ENCODE peak calls at places on chromosomes 6 and 20, in four cellular contexts. One of them, this sample, is unnamed.
A peak's percentile ranks its signal among the peaks of the same experiment; 100 is the strongest.

GRCh38 chr6:6234963-6235362 is 85.5 kb downstream of the F13A1 start:
- DNase-seq in GM12878: no peak
- DNase-seq in IMR-90: no peak
- DNase-seq in K562: no peak
- DNase-seq in this sample: no peak

GRCh38 chr6:158068893-158069799 is 87.5 kb downstream of the SYNJ2 start:
- DNase-seq in GM12878: no peak
- DNase-seq in IMR-90: peak; percentile 58
- DNase-seq in K562: peak; percentile 34
- DNase-seq in this sample: peak; percentile 84

GRCh38 chr20:54189630-54190029 is 15.8 kb upstream of the CYP24A1 start:
- DNase-seq in K562: no peak
- DNase-seq in GM12878: no peak
- DNase-seq in IMR-90: no peak
- DNase-seq in this sample: no peak

GRCh38 chr20:34129518-34130162 is 17.6 kb upstream of the EIF2S2 start:
- DNase-seq in IMR-90: peak; percentile 73
- DNase-seq in GM12878: peak; percentile 9
- DNase-seq in K562: peak; percentile 64
- DNase-seq in this sample: peak; percentile 78

GRCh38 chr20:47990507-47991132 is 205.3 kb upstream of the SULF2 start:
- DNase-seq in K562: no peak
- DNase-seq in IMR-90: no peak
- DNase-seq in GM12878: no peak
- DNase-seq in this sample: no peak

GRCh38 chr6:85494551-85495337 is 44.9 kb downstream of the NT5E start:
- DNase-seq in IMR-90: peak; percentile 66
- DNase-seq in K562: no peak
- DNase-seq in GM12878: no peak
- DNase-seq in this sample: no peak

GRCh38 chr20:38995536-38996044 is 33.4 kb downstream of the DHX35 start:
- DNase-seq in K562: peak; percentile 44
- DNase-seq in GM12878: no peak
- DNase-seq in IMR-90: no peak
- DNase-seq in this sample: no peak

GRCh38 chr6:15427360-15428070 is 181.6 kb downstream of the JARID2 start:
- DNase-seq in IMR-90: peak; percentile 62
- DNase-seq in GM12878: no peak
- DNase-seq in K562: no peak
- DNase-seq in this sample: peak; percentile 40

GRCh38 chr6:148146717-148147116 is 195.9 kb upstream of the SASH1 start:
- DNase-seq in K562: no peak
- DNase-seq in IMR-90: peak; percentile 36
- DNase-seq in GM12878: no peak
- DNase-seq in this sample: peak; percentile 95

GRCh38 chr6:166862287-166862977 is 93.9 kb downstream of the RNASET2 start:
- DNase-seq in GM12878: no peak
- DNase-seq in K562: no peak
- DNase-seq in IMR-90: no peak
- DNase-seq in this sample: no peak

GRCh38 chr6:14863896-14864850 is 381.7 kb upstream of the JARID2 start:
- DNase-seq in IMR-90: no peak
- DNase-seq in GM12878: no peak
- DNase-seq in K562: peak; percentile 48
- DNase-seq in this sample: no peak

GRCh38 chr6:107323133-107323785 is 136.1 kb downstream of the PDSS2 start:
- DNase-seq in IMR-90: peak; percentile 66
- DNase-seq in GM12878: no peak
- DNase-seq in K562: no peak
- DNase-seq in this sample: peak; percentile 13

GRCh38 chr20:63130654-63131577 is 85.0 kb downstream of the YTHDF1 start:
- DNase-seq in K562: no peak
- DNase-seq in IMR-90: no peak
- DNase-seq in GM12878: no peak
- DNase-seq in this sample: no peak

GRCh38 chr20:63704749-63705117 is 3.0 kb downstream of the ARFRP1 start:
- DNase-seq in GM12878: no peak
- DNase-seq in IMR-90: no peak
- DNase-seq in K562: peak; percentile 4
- DNase-seq in this sample: no peak

GRCh38 chr20:60057866-60058807 is 99.9 kb downstream of the CDH26 start:
- DNase-seq in K562: no peak
- DNase-seq in IMR-90: peak; percentile 79
- DNase-seq in GM12878: no peak
- DNase-seq in this sample: no peak
- TF ChIP-seq FOS in K562: no peak
- TF ChIP-seq FOS in IMR-90: no peak
- TF ChIP-seq FOS in GM12878: no peak
- TF ChIP-seq FOS in this sample: no peak

DNA sequence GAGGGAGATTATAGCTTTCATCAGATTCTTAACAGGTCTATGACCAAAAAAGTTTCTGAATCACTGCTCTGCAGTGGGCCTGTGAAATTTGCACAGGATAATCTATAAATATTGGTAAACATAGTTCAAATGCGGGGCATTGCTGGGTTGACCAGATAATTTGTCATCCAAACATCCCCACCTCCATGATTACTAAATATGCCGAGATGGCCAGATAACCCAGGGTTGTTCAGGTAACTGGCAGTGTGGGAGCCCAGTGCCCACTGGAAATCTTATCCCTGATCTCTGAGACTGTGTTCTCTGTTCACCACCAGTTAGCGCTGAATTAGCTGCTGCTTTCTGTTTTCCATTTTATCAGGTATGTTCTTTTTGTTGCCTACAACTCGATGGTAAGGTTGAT is 21.4 kb downstream of the PTK7 start:
- DNase-seq in GM12878: no peak
- DNase-seq in K562: no peak
- DNase-seq in IMR-90: no peak
- DNase-seq in this sample: no peak
- TF ChIP-seq FOS in GM12878: no peak
- TF ChIP-seq FOS in K562: no peak
- TF ChIP-seq FOS in IMR-90: no peak
- TF ChIP-seq FOS in this sample: no peak

DNA sequence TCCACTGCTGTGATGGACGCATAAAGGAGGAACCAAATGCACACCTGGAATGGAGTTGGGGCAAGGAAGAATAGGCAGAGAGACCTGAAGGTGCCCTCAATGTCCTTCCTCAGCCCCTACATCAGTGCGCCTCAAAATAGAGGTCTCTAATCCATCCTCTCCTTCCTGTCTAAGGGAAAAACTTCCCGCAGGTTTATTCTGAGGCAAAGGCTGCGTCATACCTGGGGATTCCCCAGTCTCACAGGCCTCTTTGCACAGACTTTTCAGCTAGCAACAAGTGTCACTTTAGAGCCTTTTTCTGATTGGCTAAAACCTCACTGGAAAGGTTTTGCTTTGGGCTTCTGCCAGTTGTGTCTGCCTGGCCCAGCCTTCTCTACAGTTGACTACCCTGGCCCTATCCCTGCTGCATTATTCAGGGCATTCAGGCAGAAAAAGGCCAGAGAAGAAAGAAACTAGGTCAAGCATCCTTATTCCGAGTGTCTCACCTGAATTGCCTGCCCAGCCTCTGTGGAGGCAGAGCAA is 1.8 kb upstream of the HLA-DQB1 start:
- DNase-seq in GM12878: peak; percentile 95
- DNase-seq in K562: no peak
- DNase-seq in IMR-90: peak; percentile 19
- DNase-seq in this sample: no peak
- TF ChIP-seq FOS in GM12878: no peak
- TF ChIP-seq FOS in K562: no peak
- TF ChIP-seq FOS in IMR-90: no peak
- TF ChIP-seq FOS in this sample: no peak

DNA sequence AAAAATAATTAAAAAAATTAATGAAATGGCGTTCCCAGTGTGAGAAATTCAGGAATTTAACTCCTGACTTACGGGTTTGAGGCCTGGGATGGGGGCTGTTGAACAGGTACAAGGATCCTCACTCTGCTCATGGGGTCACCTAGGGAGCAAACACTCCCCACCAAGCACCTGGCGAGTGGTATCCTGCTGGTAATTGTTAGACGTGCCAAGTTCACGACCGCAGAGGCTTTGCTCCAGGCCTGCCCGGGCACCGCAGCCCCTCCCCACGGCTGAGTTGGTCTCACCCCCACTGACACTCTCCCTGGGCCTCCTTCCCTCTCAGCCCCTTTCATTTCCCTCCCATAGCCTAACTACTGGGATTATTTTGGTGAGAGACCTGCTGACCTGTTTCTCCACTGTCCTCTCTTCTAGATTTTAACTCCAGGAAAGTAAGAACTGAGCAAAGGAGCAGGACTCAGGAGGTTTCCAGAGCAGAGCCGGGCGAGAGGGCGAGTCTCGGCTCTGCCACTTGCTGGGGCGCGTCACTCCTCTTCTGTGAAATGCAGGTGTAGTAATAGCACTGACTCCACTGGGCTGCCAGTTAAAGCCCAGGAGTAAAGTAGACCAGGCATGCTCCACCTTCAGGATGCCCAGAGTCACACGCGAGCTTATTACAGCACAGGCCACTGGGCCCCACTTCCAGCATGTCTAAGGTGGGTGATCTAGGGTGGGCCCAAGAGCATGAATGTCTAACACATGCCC is 22.8 kb downstream of the BMP7 start:
- DNase-seq in IMR-90: no peak
- DNase-seq in GM12878: no peak
- DNase-seq in K562: no peak
- DNase-seq in this sample: no peak
- TF ChIP-seq FOS in IMR-90: no peak
- TF ChIP-seq FOS in GM12878: no peak
- TF ChIP-seq FOS in K562: no peak
- TF ChIP-seq FOS in this sample: no peak

This sample was measured in endothelial cell of umbilical vein.